ENCODE peak calls at places on chromosomes 6 and 20, in ten cellular contexts. R is posterior cingulate gyrus; S is SW480; X is stimulated activated naive CD4-positive, alpha-beta T cell treated with Interleukin-2 at 50 U/mL for 16 hours; V is HL-60; A is BJ; J is colonic mucosa; F is breast epithelium; P is T-helper 2 cell; M is glutamatergic neuron. K is an unnamed sample.

GRCh38 chr6:134230087-134230717 is 87.7 kb downstream of the SGK1 start:
- DNase-seq in R (no peak), S (no peak), X (no peak), V (peak; percentile 70), A (no peak), J (peak; percentile 20), F (no peak), P (no peak), M (no peak), K (no peak)

GRCh38 chr20:49983848-49984408 is 1.1 kb downstream of the SNAI1 start:
- DNase-seq in R (peak; percentile 59), S (no peak), X (no peak), V (no peak), A (no peak), J (no peak), F (no peak), P (no peak), M (no peak), K (no peak)

GRCh38 chr6:33672808-33673207 is 38.7 kb downstream of the UQCC2 start:
- DNase-seq in R (no peak), S (peak; percentile 76), X (no peak), V (peak; percentile 51), A (peak; percentile 84), J (peak; percentile 38), F (no peak), P (no peak), M (no peak), K (peak; percentile 54)

GRCh38 chr6:108142240-108142639 is 23.6 kb upstream of the NR2E1 start:
- DNase-seq in R (no peak), S (no peak), X (no peak), V (peak; percentile 53), A (no peak), J (no peak), F (no peak), P (no peak), M (no peak), K (no peak)

GRCh38 chr6:85186546-85187170 is 263.2 kb upstream of the NT5E start:
- DNase-seq in R (no peak), S (no peak), X (no peak), V (no peak), A (no peak), J (no peak), F (no peak), P (no peak), M (no peak), K (no peak)

GRCh38 chr6:108114861-108115597 is 40.5 kb upstream of the OSTM1 start:
- DNase-seq in R (peak; percentile 88), S (no peak), X (no peak), V (peak; percentile 61), A (no peak), J (peak; percentile 36), F (no peak), P (no peak), M (peak; percentile 72), K (peak; percentile 69)

GRCh38 chr6:22205266-22205665 is 91.6 kb downstream of the PRL start:
- DNase-seq in R (no peak), S (no peak), X (no peak), V (no peak), A (no peak), J (no peak), F (no peak), P (no peak), M (no peak), K (no peak)

GRCh38 chr6:85678000-85678601 is 35.4 kb upstream of the SYNCRIP start:
- DNase-seq in R (no peak), S (no peak), X (no peak), V (no peak), A (no peak), J (no peak), F (no peak), P (no peak), M (no peak), K (no peak)

GRCh38 chr6:130503146-130503545 is 137.3 kb downstream of the TMEM200A start:
- DNase-seq in R (no peak), S (peak; percentile 39), X (no peak), V (no peak), A (no peak), J (no peak), F (no peak), P (no peak), M (no peak), K (no peak)

GRCh38 chr6:136526196-136526930 is 23.9 kb downstream of the MAP7 start:
- DNase-seq in R (peak; percentile 97), S (no peak), X (no peak), V (no peak), A (no peak), J (peak; percentile 44), F (no peak), P (no peak), M (peak; percentile 75), K (peak; percentile 62)

GRCh38 chr20:45445805-45446562 is 23.6 kb upstream of the WFDC2 start:
- DNase-seq in R (no peak), S (peak; percentile 61), X (peak; percentile 15), V (no peak), A (no peak), J (peak; percentile 56), F (no peak), P (no peak), M (peak; percentile 85), K (peak; percentile 56)

GRCh38 chr6:158680441-158680840 is 30.6 kb downstream of the SYTL3 start:
- DNase-seq in R (no peak), S (no peak), X (no peak), V (no peak), A (no peak), J (no peak), F (no peak), P (no peak), M (no peak), K (no peak)

GRCh38 chr6:36863670-36864540 is 10.7 kb downstream of the PPIL1 start:
- DNase-seq in R (no peak), S (no peak), X (no peak), V (no peak), A (no peak), J (no peak), F (no peak), P (no peak), M (no peak), K (no peak)

GRCh38 chr6:30447237-30447636 is 42.1 kb upstream of the HLA-E start:
- DNase-seq in R (no peak), S (peak; percentile 34), X (no peak), V (no peak), A (no peak), J (no peak), F (no peak), P (no peak), M (peak; percentile 54), K (no peak)

GRCh38 chr20:41533537-41534136 is 84.5 kb downstream of the CHD6 start:
- DNase-seq in R (no peak), S (no peak), X (no peak), V (no peak), A (no peak), J (peak; percentile 37), F (no peak), P (no peak), M (no peak), K (no peak)

GRCh38 chr20:18679020-18679419 is 91.2 kb downstream of the DTD1 start:
- DNase-seq in R (no peak), S (no peak), X (no peak), V (no peak), A (peak; percentile 21), J (no peak), F (no peak), P (no peak), M (no peak), K (no peak)

GRCh38 chr6:167825759-167826229 is 917 bp upstream of the AFDN start:
- DNase-seq in R (no peak), S (peak; percentile 60), X (peak; percentile 32), V (no peak), A (no peak), J (peak; percentile 82), F (peak; percentile 74), P (no peak), M (peak; percentile 84), K (peak; percentile 88)

GRCh38 chr20:32155017-32155965 is 45.8 kb downstream of the TM9SF4 start:
- DNase-seq in R (peak; percentile 86), S (peak; percentile 61), X (peak; percentile 3), V (peak; percentile 29), A (peak; percentile 59), J (peak; percentile 67), F (peak; percentile 67), P (no peak), M (peak; percentile 75), K (peak; percentile 84)

GRCh38 chr20:23449400-23449799 is 3.3 kb downstream of the CST11 start:
- DNase-seq in R (no peak), S (no peak), X (no peak), V (peak; percentile 12), A (no peak), J (no peak), F (no peak), P (no peak), M (no peak), K (no peak)

GRCh38 chr6:90263653-90264052 is 33.0 kb downstream of the BACH2 start:
- DNase-seq in R (no peak), S (no peak), X (no peak), V (no peak), A (peak; percentile 28), J (no peak), F (no peak), P (no peak), M (no peak), K (no peak)

GRCh38 chr20:24813936-24814335 is 135.1 kb upstream of the CST7 start:
- DNase-seq in R (no peak), S (no peak), X (no peak), V (no peak), A (no peak), J (no peak), F (no peak), P (no peak), M (no peak), K (no peak)

GRCh38 chr6:31178143-31179041 is 7.9 kb upstream of the POU5F1 start:
- DNase-seq in R (peak; percentile 5), S (no peak), X (no peak), V (no peak), A (no peak), J (peak; percentile 58), F (no peak), P (no peak), M (no peak), K (no peak)

GRCh38 chr6:162541019-162541601 is 186.5 kb downstream of the PRKN start:
- DNase-seq in R (no peak), S (no peak), X (no peak), V (no peak), A (no peak), J (no peak), F (no peak), P (no peak), M (no peak), K (no peak)

GRCh38 chr6:163346529-163346961 is 68.0 kb upstream of the QKI start:
- DNase-seq in R (no peak), S (no peak), X (no peak), V (no peak), A (no peak), J (no peak), F (no peak), P (no peak), M (no peak), K (no peak)

GRCh38 chr20:50415516-50416268 is 94.5 kb upstream of the PTPN1 start:
- DNase-seq in R (peak; percentile 99), S (peak; percentile 77), X (no peak), V (no peak), A (peak; percentile 79), J (peak; percentile 98), F (peak; percentile 99), P (no peak), M (no peak), K (peak; percentile 97)

GRCh38 chr6:141610741-141611140 is 522.0 kb upstream of the GJE1 start:
- DNase-seq in R (no peak), S (no peak), X (no peak), V (no peak), A (no peak), J (no peak), F (no peak), P (no peak), M (no peak), K (no peak)

GRCh38 chr6:17115251-17116089 is 13.6 kb downstream of the STMND1 start:
- DNase-seq in R (no peak), S (peak; percentile 38), X (no peak), V (no peak), A (peak; percentile 90), J (no peak), F (no peak), P (no peak), M (no peak), K (no peak)

GRCh38 chr6:149974825-149975224 is 11.1 kb downstream of the ULBP1 start:
- DNase-seq in R (no peak), S (no peak), X (no peak), V (no peak), A (no peak), J (no peak), F (no peak), P (no peak), M (no peak), K (no peak)

K was measured in mucosa of descending colon.